ENCODE peak calls at places on chromosomes 13 and 19, in four cellular contexts. F, J, O and E are unnamed samples.

GRCh38 chr19:19115954-19116353 is 22.3 kb downstream of the TMEM161A start:
- DNase-seq in F (peak), J (no peak), O (peak), E (peak)

GRCh38 chr19:14409157-14410053 is 9.7 kb downstream of the DDX39A start:
- DNase-seq in F (peak), J (no peak), O (no peak), E (no peak)

GRCh38 chr19:4077800-4078683 is 11.3 kb upstream of the ZBTB7A start:
- DNase-seq in F (peak), J (no peak), O (no peak), E (peak)

GRCh38 chr19:1713170-1713569 is 40.1 kb upstream of the ONECUT3 start:
- DNase-seq in F (no peak), J (no peak), O (no peak), E (no peak)

GRCh38 chr19:48571378-48572162 is 19.6 kb downstream of the SULT2B1 start:
- DNase-seq in F (no peak), J (no peak), O (peak), E (no peak)

GRCh38 chr19:14004619-14005380 is 1.3 kb downstream of the RFX1 start:
- DNase-seq in F (peak), J (peak), O (peak), E (no peak)

GRCh38 chr19:48608798-48609263 is 2.3 kb downstream of the SPACA4 start:
- DNase-seq in F (peak), J (no peak), O (peak), E (peak)

GRCh38 chr13:26017196-26017921 is 34.5 kb downstream of the SHISA2 start:
- DNase-seq in F (no peak), J (no peak), O (no peak), E (no peak)

GRCh38 chr13:28679628-28680027 is 20.7 kb downstream of the POMP start:
- DNase-seq in F (no peak), J (no peak), O (peak), E (no peak)

GRCh38 chr13:113658836-113659235 is 838 bp upstream of the ATP4B start:
- DNase-seq in F (no peak), J (no peak), O (no peak), E (no peak)

GRCh38 chr13:40639226-40639681 is 27.2 kb downstream of the FOXO1 start:
- DNase-seq in F (no peak), J (no peak), O (peak), E (no peak)

GRCh38 chr19:47155141-47155540 is 24.5 kb downstream of the SAE1 start:
- DNase-seq in F (no peak), J (no peak), O (no peak), E (no peak)

DNA sequence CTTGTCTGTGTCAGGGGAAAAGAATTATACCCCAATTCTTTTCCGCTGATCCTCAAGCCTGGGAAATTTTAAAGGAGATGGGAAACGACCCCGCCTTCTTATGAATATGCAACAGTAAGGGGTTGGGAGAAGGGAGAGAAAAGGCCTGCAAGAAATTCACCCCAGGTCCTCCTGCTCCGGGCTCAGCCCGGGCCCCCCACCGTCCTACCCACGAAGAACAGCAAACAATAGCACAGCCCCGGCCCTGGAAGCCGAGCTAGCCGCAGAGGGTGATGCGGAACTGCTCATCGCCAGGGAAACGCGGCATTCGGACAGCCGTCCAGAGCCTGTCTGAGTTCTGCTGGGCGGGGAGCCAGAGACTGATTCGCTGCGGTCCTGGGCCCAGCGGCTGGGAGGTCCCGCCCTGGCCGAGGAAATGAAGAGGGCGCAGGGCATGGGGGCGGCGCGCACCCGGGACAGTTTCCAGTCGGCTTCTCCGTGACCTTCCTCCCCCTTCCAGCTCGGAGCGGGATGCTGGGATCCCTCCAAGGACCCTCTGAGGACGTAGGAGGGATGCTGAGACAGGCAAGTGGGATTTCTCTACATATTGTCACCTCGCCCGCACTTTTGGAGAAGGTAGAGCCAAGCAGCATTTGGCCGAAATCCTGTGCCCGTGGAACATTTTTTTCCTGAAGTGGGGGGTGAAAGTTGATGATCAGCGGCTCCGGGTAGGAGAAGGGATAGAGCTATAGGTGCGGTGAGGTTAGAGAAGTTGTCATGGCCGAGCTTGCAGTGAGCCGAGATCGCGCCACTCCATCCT is 82.3 kb upstream of the C1QTNF9B start:
- DNase-seq in F (no peak), J (no peak), O (peak), E (peak)
- TF ChIP-seq NR2C2 in F (no peak), J (no peak), O (no peak), E (no peak)

DNA sequence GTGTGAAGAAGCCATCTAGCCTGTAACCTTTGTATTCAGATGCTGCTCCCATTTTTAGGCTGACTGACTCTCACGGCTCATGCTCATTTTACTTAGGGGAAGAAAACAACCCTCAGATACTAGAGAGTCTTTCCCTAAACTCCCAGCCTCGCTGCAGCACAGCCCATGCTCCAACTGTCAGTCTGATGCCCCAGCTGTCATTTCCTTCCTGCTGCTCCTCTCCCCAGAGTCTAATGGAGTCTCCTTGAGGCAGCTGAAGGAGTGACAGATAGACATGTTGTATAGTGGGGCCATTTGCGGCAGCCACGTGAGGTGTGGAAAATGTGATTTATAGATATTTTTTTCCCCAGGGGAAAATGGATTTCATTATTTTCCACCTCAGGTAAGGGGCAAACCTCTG is 59.2 kb upstream of the OLFM4 start:
- DNase-seq in F (no peak), J (no peak), O (no peak), E (no peak)
- TF ChIP-seq NR2C2 in F (no peak), J (no peak), O (no peak), E (no peak)

GRCh38 chr19:50214699-50215543 is 11.5 kb downstream of the MYH14 start:
- DNase-seq in F (no peak), J (no peak), O (no peak), E (peak)
- TF ChIP-seq NR2C2 in F (no peak), J (no peak), O (no peak), E (no peak)

GRCh38 chr13:21637296-21637695 is 33.3 kb upstream of the MICU2 start:
- DNase-seq in F (peak), J (no peak), O (peak), E (no peak)
- TF ChIP-seq NR2C2 in F (no peak), J (no peak), O (no peak), E (no peak)